ENCODE peak calls at places on chromosomes 4 and X, in four cellular contexts. P is RWPE1; E is mesothelial cell of epicardium; T is CD4-positive, alpha-beta T cell. H is an unnamed sample.
A peak's percentile ranks its signal among the peaks of the same experiment; 100 is the strongest.

GRCh38 chrX:16661495-16661894 is 11.5 kb downstream of the S100G start:
- DNase-seq in T (no peak), P (no peak), E (no peak), H (no peak)

GRCh38 chr4:113300384-113301011 is 251.0 kb downstream of the ANK2 start:
- DNase-seq in T (no peak), E (no peak), P (peak; percentile 36), H (no peak)

GRCh38 chr4:84878090-84878489 is 88.4 kb downstream of the WDFY3 start:
- DNase-seq in E (no peak), P (peak; percentile 36), T (no peak), H (no peak)

GRCh38 chr4:71123951-71124350 is 130.5 kb downstream of the DCK start:
- DNase-seq in E (no peak), T (no peak), P (no peak), H (no peak)

GRCh38 chr4:38523524-38524448 is 140.2 kb upstream of the KLF3 start:
- DNase-seq in E (no peak), T (no peak), P (no peak), H (no peak)

GRCh38 chrX:22748093-22748999 is 251.4 kb upstream of the DDX53 start:
- DNase-seq in T (peak; percentile 12), E (no peak), P (peak; percentile 3), H (peak; percentile 32)

GRCh38 chr4:133869486-133869885 is 332.1 kb downstream of the PABPC4L start:
- DNase-seq in T (no peak), P (no peak), E (no peak), H (no peak)

GRCh38 chr4:81769244-81769643 is 297.5 kb upstream of the RASGEF1B start:
- DNase-seq in E (no peak), P (no peak), T (no peak), H (no peak)

GRCh38 chrX:73455171-73455570 is 8.3 kb downstream of the CDX4 start:
- DNase-seq in T (no peak), P (no peak), E (no peak), H (no peak)

DNA sequence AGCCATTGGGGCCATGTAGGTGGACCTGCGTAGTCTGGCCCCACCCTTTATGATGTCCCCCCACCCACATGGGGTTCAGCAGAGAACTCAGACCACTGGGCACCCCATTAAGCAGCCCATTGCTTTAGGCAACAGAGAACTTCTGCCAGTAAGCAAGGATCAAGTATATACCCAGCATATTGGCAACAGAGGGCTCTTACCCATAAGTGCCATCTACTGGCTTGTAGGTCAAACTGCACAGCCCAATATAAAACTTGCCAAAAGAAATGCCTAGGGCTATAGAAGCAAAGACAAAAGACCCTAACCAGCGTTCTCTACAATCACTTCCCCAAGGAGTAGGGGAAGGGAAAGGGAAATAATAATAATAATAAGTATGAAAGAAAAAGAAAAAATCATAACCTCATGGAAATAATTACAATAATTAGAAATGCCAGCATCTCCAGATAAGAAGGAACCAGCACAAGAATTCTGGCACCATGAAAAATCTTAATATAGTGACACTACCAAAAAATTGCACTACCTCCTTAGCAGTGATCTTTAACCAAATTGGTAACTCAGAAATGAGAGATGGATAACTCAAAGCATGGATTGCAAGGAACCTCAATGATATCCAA is 1090.7 kb downstream of the FAT4 start:
- DNase-seq in E (no peak), P (no peak), T (no peak), H (no peak)
- TF ChIP-seq CTCF in E (no peak), P (no peak), T (no peak), H (no peak)

GRCh38 chrX:39445336-39445735 is 644.1 kb downstream of the MID1IP1 start:
- DNase-seq in P (no peak), T (peak; percentile 20), E (no peak), H (peak; percentile 34)
- TF ChIP-seq CTCF in P (no peak), T (no peak), E (peak; percentile 26), H (no peak)

DNA sequence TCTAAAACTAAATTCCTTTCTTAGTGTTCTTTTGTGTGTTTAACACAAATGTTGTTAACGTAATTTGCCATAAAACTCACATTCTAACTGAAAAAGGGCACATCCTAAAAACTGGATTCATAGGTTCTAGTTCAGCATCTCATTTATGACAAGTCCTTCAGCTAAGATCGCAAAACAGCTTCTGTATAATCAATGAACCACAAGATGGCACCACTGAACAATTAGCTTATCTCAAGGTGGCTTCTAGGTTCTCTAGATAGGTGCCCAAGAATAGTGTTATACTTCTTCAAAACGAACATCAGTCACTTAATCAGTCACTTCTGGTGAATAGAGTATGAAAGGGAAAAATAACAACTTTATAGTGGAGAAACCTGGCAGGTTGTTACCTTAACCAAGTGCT is 54.3 kb downstream of the NRK start:
- DNase-seq in T (no peak), E (no peak), P (no peak), H (no peak)
- TF ChIP-seq CTCF in T (no peak), E (no peak), P (no peak), H (no peak)

GRCh38 chr4:52010976-52011375 is 9.2 kb downstream of the LRRC66 start:
- DNase-seq in T (no peak), P (no peak), E (no peak), H (no peak)
- TF ChIP-seq CTCF in T (no peak), P (no peak), E (no peak), H (no peak)

GRCh38 chr4:98627477-98627876 is 30.9 kb downstream of the TSPAN5 start:
- DNase-seq in T (no peak), E (no peak), P (no peak), H (no peak)

GRCh38 chr4:98625399-98625798 is 33.0 kb downstream of the TSPAN5 start:
- DNase-seq in T (no peak), E (no peak), P (no peak), H (no peak)

GRCh38 chr4:98627883-98628282 is 30.5 kb downstream of the TSPAN5 start:
- DNase-seq in P (peak; percentile 34), E (no peak), T (no peak), H (no peak)

GRCh38 chr4:98625920-98626319 is 32.5 kb downstream of the TSPAN5 start:
- DNase-seq in T (no peak), P (peak; percentile 44), E (no peak), H (no peak)

DNA sequence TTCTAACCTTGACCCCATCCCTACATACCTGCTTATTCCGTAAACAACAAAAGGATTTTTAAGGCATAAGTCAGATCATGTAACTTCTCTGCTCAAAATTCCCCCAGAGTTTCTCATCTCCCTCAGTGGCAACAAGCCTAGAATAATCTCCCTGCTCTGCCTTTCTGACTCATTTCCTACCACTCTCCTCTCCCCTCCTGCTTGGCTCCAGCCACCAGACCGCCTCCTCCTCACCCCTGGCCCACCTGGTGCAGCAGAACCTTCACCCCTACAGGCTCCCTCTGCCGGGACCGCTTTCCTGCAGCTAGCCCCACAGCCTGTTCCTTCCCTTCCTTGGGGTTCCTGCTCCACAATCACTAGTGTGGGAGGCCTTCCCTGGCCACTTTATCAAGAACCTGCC is 32.1 kb downstream of the TSPAN5 start:
- DNase-seq in T (no peak), E (no peak), P (peak; percentile 90), H (no peak)
- TF ChIP-seq CTCF in T (no peak), E (no peak), P (no peak), H (no peak)

H was measured in B cell.